ENCODE peak calls at places on chromosomes 6 and 20, in ten cellular contexts. H, Y, V, A, F, L, R, U, B and O are unnamed samples.

GRCh38 chr6:33634203-33634727 is 13.1 kb downstream of the ITPR3 start:
- DNase-seq in Y (no peak), A (no peak), V (no peak), R (no peak), B (no peak), U (no peak), H (no peak), L (no peak), F (no peak), O (no peak)

GRCh38 chr6:37239950-37240713 is 17.4 kb upstream of the TBC1D22B start:
- DNase-seq in A (peak), L (no peak), R (peak), Y (no peak), F (peak), U (peak), B (peak), H (no peak), V (peak), O (peak)

GRCh38 chr20:47095690-47096089 is 201.0 kb downstream of the EYA2 start:
- DNase-seq in L (no peak), Y (no peak), B (no peak), H (no peak), F (no peak), R (no peak), A (no peak), V (no peak), U (no peak), O (no peak)

GRCh38 chr20:24964518-24964838 is 15.4 kb downstream of the CST7 start:
- DNase-seq in R (no peak), Y (peak), B (no peak), U (no peak), A (no peak), H (no peak), V (no peak), L (no peak), F (no peak), O (no peak)

GRCh38 chr6:139323511-139324445 is 32.0 kb upstream of the TXLNB start:
- DNase-seq in F (peak), V (peak), R (peak), Y (no peak), A (peak), H (peak), U (peak), L (peak), B (peak), O (peak)

GRCh38 chr6:125953502-125953875 is 3.1 kb upstream of the HINT3 start:
- DNase-seq in B (no peak), A (no peak), U (no peak), R (no peak), H (no peak), Y (peak), V (no peak), L (no peak), F (no peak), O (peak)

GRCh38 chr6:12170351-12171079 is 119.6 kb upstream of the EDN1 start:
- DNase-seq in V (no peak), Y (no peak), F (no peak), H (no peak), A (no peak), B (no peak), L (no peak), R (no peak), U (no peak), O (no peak)

GRCh38 chr6:9481292-9482029 is 933.4 kb downstream of the TFAP2A start:
- DNase-seq in H (no peak), F (no peak), B (no peak), L (no peak), V (no peak), U (no peak), Y (no peak), A (no peak), R (no peak), O (no peak)

GRCh38 chr6:108685970-108686369 is 125.3 kb downstream of the FOXO3 start:
- DNase-seq in V (no peak), U (no peak), Y (no peak), R (peak), H (no peak), L (no peak), F (no peak), A (no peak), B (no peak), O (peak)

GRCh38 chr6:51350308-51350904 is 531.7 kb downstream of the TFAP2B start:
- DNase-seq in A (no peak), Y (no peak), B (no peak), R (no peak), H (no peak), L (no peak), F (no peak), V (no peak), U (peak), O (peak)

GRCh38 chr6:113073611-113074191 is 726.6 kb downstream of the RFPL4B start:
- DNase-seq in H (no peak), A (no peak), R (no peak), L (no peak), U (peak), B (no peak), F (no peak), V (no peak), Y (no peak), O (no peak)